ENCODE peak calls at places on chromosome 15, in four cellular contexts. One of them, this sample, is unnamed.

GRCh38 chr15:78322243-78322642 is 17.9 kb upstream of the CRABP1 start:
- DNase-seq in CD4-positive, CD25-positive, alpha-beta regulatory T cell: no peak
- DNase-seq in spleen: peak; percentile 64
- DNase-seq in psoas muscle: peak; percentile 49
- DNase-seq in this sample: no peak

GRCh38 chr15:29849218-29849617 is 26.9 kb upstream of the TJP1 start:
- DNase-seq in spleen: no peak
- DNase-seq in CD4-positive, CD25-positive, alpha-beta regulatory T cell: no peak
- DNase-seq in psoas muscle: no peak
- DNase-seq in this sample: no peak

GRCh38 chr15:90749754-90750153 is 32.6 kb downstream of the BLM start:
- DNase-seq in psoas muscle: no peak
- DNase-seq in CD4-positive, CD25-positive, alpha-beta regulatory T cell: peak; percentile 9
- DNase-seq in spleen: no peak
- DNase-seq in this sample: no peak

GRCh38 chr15:84755736-84756527 is 7.5 kb downstream of the ZNF592 start:
- DNase-seq in psoas muscle: no peak
- DNase-seq in CD4-positive, CD25-positive, alpha-beta regulatory T cell: no peak
- DNase-seq in spleen: no peak
- DNase-seq in this sample: no peak

GRCh38 chr15:41230345-41230649 is 260 bp downstream of the EXD1 start:
- DNase-seq in psoas muscle: no peak
- DNase-seq in spleen: no peak
- DNase-seq in CD4-positive, CD25-positive, alpha-beta regulatory T cell: no peak
- DNase-seq in this sample: no peak

GRCh38 chr15:89399390-89400120 is 64.9 kb upstream of the POLG start:
- DNase-seq in spleen: peak; percentile 83
- DNase-seq in CD4-positive, CD25-positive, alpha-beta regulatory T cell: no peak
- DNase-seq in psoas muscle: no peak
- DNase-seq in this sample: no peak

GRCh38 chr15:70856884-70857546 is 3.1 kb upstream of the LARP6 start:
- DNase-seq in CD4-positive, CD25-positive, alpha-beta regulatory T cell: no peak
- DNase-seq in psoas muscle: peak; percentile 86
- DNase-seq in spleen: no peak
- DNase-seq in this sample: no peak

GRCh38 chr15:73601449-73602425 is 31.5 kb downstream of the NPTN start:
- DNase-seq in spleen: no peak
- DNase-seq in CD4-positive, CD25-positive, alpha-beta regulatory T cell: no peak
- DNase-seq in psoas muscle: no peak
- DNase-seq in this sample: no peak

GRCh38 chr15:33067456-33067855 is 127.1 kb downstream of the FMN1 start:
- DNase-seq in spleen: no peak
- DNase-seq in CD4-positive, CD25-positive, alpha-beta regulatory T cell: no peak
- DNase-seq in psoas muscle: no peak
- DNase-seq in this sample: no peak

GRCh38 chr15:69125236-69125635 is 35.2 kb upstream of the GLCE start:
- DNase-seq in CD4-positive, CD25-positive, alpha-beta regulatory T cell: no peak
- DNase-seq in spleen: no peak
- DNase-seq in psoas muscle: no peak
- DNase-seq in this sample: no peak

GRCh38 chr15:22806156-22806555 is 19.7 kb downstream of the NIPA1 start:
- DNase-seq in psoas muscle: no peak
- DNase-seq in CD4-positive, CD25-positive, alpha-beta regulatory T cell: no peak
- DNase-seq in spleen: no peak
- DNase-seq in this sample: no peak

GRCh38 chr15:64619880-64620839 is 155.2 kb downstream of the RBPMS2 start:
- DNase-seq in psoas muscle: no peak
- DNase-seq in spleen: no peak
- DNase-seq in CD4-positive, CD25-positive, alpha-beta regulatory T cell: no peak
- DNase-seq in this sample: no peak

GRCh38 chr15:65655026-65655425 is 33.3 kb downstream of the SLC24A1 start:
- DNase-seq in CD4-positive, CD25-positive, alpha-beta regulatory T cell: no peak
- DNase-seq in psoas muscle: no peak
- DNase-seq in spleen: no peak
- DNase-seq in this sample: no peak

GRCh38 chr15:88028024-88028423 is 228.5 kb downstream of the NTRK3 start:
- DNase-seq in psoas muscle: no peak
- DNase-seq in spleen: no peak
- DNase-seq in CD4-positive, CD25-positive, alpha-beta regulatory T cell: no peak
- DNase-seq in this sample: no peak

GRCh38 chr15:100292010-100292409 is 49.8 kb downstream of the ADAMTS17 start:
- DNase-seq in CD4-positive, CD25-positive, alpha-beta regulatory T cell: no peak
- DNase-seq in spleen: no peak
- DNase-seq in psoas muscle: no peak
- DNase-seq in this sample: no peak

GRCh38 chr15:85518979-85519761 is 138.8 kb downstream of the AKAP13 start:
- DNase-seq in CD4-positive, CD25-positive, alpha-beta regulatory T cell: no peak
- DNase-seq in spleen: no peak
- DNase-seq in psoas muscle: no peak
- DNase-seq in this sample: no peak

GRCh38 chr15:46735115-46735514 is 982.2 kb upstream of the SEMA6D start:
- DNase-seq in psoas muscle: no peak
- DNase-seq in CD4-positive, CD25-positive, alpha-beta regulatory T cell: no peak
- DNase-seq in spleen: no peak
- DNase-seq in this sample: no peak

GRCh38 chr15:97652700-97653167 is 307.8 kb upstream of the ARRDC4 start:
- DNase-seq in spleen: no peak
- DNase-seq in psoas muscle: peak; percentile 54
- DNase-seq in CD4-positive, CD25-positive, alpha-beta regulatory T cell: no peak
- DNase-seq in this sample: no peak

GRCh38 chr15:45594322-45594721 is 7.1 kb downstream of the BLOC1S6 start:
- DNase-seq in CD4-positive, CD25-positive, alpha-beta regulatory T cell: no peak
- DNase-seq in psoas muscle: no peak
- DNase-seq in spleen: no peak
- DNase-seq in this sample: no peak

GRCh38 chr15:70762469-70763119 is 764 bp downstream of the UACA start:
- DNase-seq in psoas muscle: peak; percentile 79
- DNase-seq in spleen: peak; percentile 87
- DNase-seq in CD4-positive, CD25-positive, alpha-beta regulatory T cell: no peak
- DNase-seq in this sample: no peak

GRCh38 chr15:85759391-85759790 is 35.3 kb downstream of the KLHL25 start:
- DNase-seq in CD4-positive, CD25-positive, alpha-beta regulatory T cell: no peak
- DNase-seq in spleen: peak; percentile 71
- DNase-seq in psoas muscle: no peak
- DNase-seq in this sample: no peak

GRCh38 chr15:101107625-101108457 is 144.0 kb downstream of the CHSY1 start:
- DNase-seq in psoas muscle: no peak
- DNase-seq in CD4-positive, CD25-positive, alpha-beta regulatory T cell: no peak
- DNase-seq in spleen: peak; percentile 4
- DNase-seq in this sample: no peak

GRCh38 chr15:98889930-98890695 is 117.5 kb downstream of the PGPEP1L start:
- DNase-seq in CD4-positive, CD25-positive, alpha-beta regulatory T cell: no peak
- DNase-seq in spleen: no peak
- DNase-seq in psoas muscle: no peak
- DNase-seq in this sample: no peak

GRCh38 chr15:48641416-48641815 is 4.1 kb downstream of the FBN1 start:
- DNase-seq in spleen: no peak
- DNase-seq in CD4-positive, CD25-positive, alpha-beta regulatory T cell: no peak
- DNase-seq in psoas muscle: no peak
- DNase-seq in this sample: no peak

GRCh38 chr15:33029247-33029646 is 165.3 kb downstream of the FMN1 start:
- DNase-seq in psoas muscle: no peak
- DNase-seq in CD4-positive, CD25-positive, alpha-beta regulatory T cell: no peak
- DNase-seq in spleen: no peak
- DNase-seq in this sample: no peak

This sample was measured in naive B cell.